ENCODE peak calls at places on chromosomes 1 and 21, in seven cellular contexts. One of them, this sample, is unnamed. For H3K27me3, the result is how much of the 10 kb centered on the place peaks cover.

GRCh38 chr21:31606081-31606874 is 53.2 kb upstream of the SOD1 start:
- DNase-seq in SK-N-SH: no peak
- DNase-seq in GM23338: no peak
- DNase-seq in Panc1: no peak
- DNase-seq in GM12878: no peak
- DNase-seq in K562: no peak
- DNase-seq in HCT116: no peak
- DNase-seq in this sample: no peak

GRCh38 chr1:91712981-91713841 is 172.7 kb downstream of the TGFBR3 start:
- DNase-seq in SK-N-SH: no peak
- DNase-seq in Panc1: no peak
- DNase-seq in HCT116: no peak
- DNase-seq in GM12878: peak
- DNase-seq in GM23338: peak
- DNase-seq in K562: no peak
- DNase-seq in this sample: no peak

GRCh38 chr1:110067957-110068645 is 2.4 kb downstream of the ALX3 start:
- DNase-seq in HCT116: no peak
- DNase-seq in Panc1: no peak
- DNase-seq in K562: no peak
- DNase-seq in GM12878: no peak
- DNase-seq in SK-N-SH: no peak
- DNase-seq in GM23338: peak
- DNase-seq in this sample: no peak

GRCh38 chr1:203550846-203551245 is 56.9 kb downstream of the OPTC start:
- DNase-seq in GM12878: no peak
- DNase-seq in Panc1: no peak
- DNase-seq in K562: no peak
- DNase-seq in SK-N-SH: no peak
- DNase-seq in HCT116: no peak
- DNase-seq in GM23338: no peak
- DNase-seq in this sample: no peak

GRCh38 chr1:34330061-34330460 is 153.4 kb downstream of the C1orf94 start:
- DNase-seq in Panc1: no peak
- DNase-seq in HCT116: no peak
- DNase-seq in K562: no peak
- DNase-seq in SK-N-SH: no peak
- DNase-seq in GM23338: no peak
- DNase-seq in GM12878: no peak
- DNase-seq in this sample: no peak

GRCh38 chr1:86416343-86416742 is 7.6 kb upstream of the CLCA2 start:
- DNase-seq in GM12878: no peak
- DNase-seq in Panc1: no peak
- DNase-seq in GM23338: no peak
- DNase-seq in SK-N-SH: no peak
- DNase-seq in HCT116: no peak
- DNase-seq in K562: no peak
- DNase-seq in this sample: no peak

GRCh38 chr1:198937231-198938031 is 298.6 kb downstream of the PTPRC start:
- DNase-seq in GM12878: peak
- DNase-seq in Panc1: peak
- DNase-seq in SK-N-SH: peak
- DNase-seq in GM23338: peak
- DNase-seq in K562: no peak
- DNase-seq in HCT116: peak
- DNase-seq in this sample: peak

GRCh38 chr1:187921426-187921825 is 1092.7 kb downstream of the PLA2G4A start:
- DNase-seq in K562: no peak
- DNase-seq in GM23338: no peak
- DNase-seq in HCT116: no peak
- DNase-seq in SK-N-SH: no peak
- DNase-seq in GM12878: no peak
- DNase-seq in Panc1: no peak
- DNase-seq in this sample: no peak

GRCh38 chr1:152047607-152047953 is 10.8 kb upstream of the S100A11 start:
- DNase-seq in HCT116: peak
- DNase-seq in SK-N-SH: no peak
- DNase-seq in GM12878: no peak
- DNase-seq in Panc1: no peak
- DNase-seq in GM23338: no peak
- DNase-seq in K562: peak
- DNase-seq in this sample: no peak

GRCh38 chr21:45076245-45076661 is 1.9 kb downstream of the ADARB1 start:
- DNase-seq in GM23338: no peak
- DNase-seq in GM12878: no peak
- DNase-seq in HCT116: no peak
- DNase-seq in K562: no peak
- DNase-seq in Panc1: no peak
- DNase-seq in SK-N-SH: no peak
- DNase-seq in this sample: no peak

GRCh38 chr1:102891868-102892625 is 216.3 kb downstream of the COL11A1 start:
- DNase-seq in HCT116: no peak
- DNase-seq in SK-N-SH: no peak
- DNase-seq in GM23338: no peak
- DNase-seq in K562: no peak
- DNase-seq in GM12878: no peak
- DNase-seq in Panc1: no peak
- DNase-seq in this sample: no peak

GRCh38 chr1:30675761-30676160 is 47.6 kb downstream of the MATN1 start:
- DNase-seq in Panc1: no peak
- DNase-seq in HCT116: no peak
- DNase-seq in GM12878: no peak
- DNase-seq in SK-N-SH: no peak
- DNase-seq in K562: no peak
- DNase-seq in GM23338: no peak
- DNase-seq in this sample: no peak

GRCh38 chr1:92486251-92487077 is at the start of gene GFI1:
- DNase-seq in HCT116: no peak
- DNase-seq in SK-N-SH: peak
- DNase-seq in GM12878: no peak
- DNase-seq in GM23338: peak
- DNase-seq in Panc1: no peak
- DNase-seq in K562: no peak
- DNase-seq in this sample: no peak

GRCh38 chr1:34130306-34130705 is 34.7 kb downstream of the CSMD2 start:
- DNase-seq in K562: no peak
- DNase-seq in SK-N-SH: no peak
- DNase-seq in GM12878: no peak
- DNase-seq in Panc1: no peak
- DNase-seq in GM23338: no peak
- DNase-seq in HCT116: no peak
- DNase-seq in this sample: no peak

GRCh38 chr1:224067621-224068457 is 46.1 kb upstream of the FBXO28 start:
- DNase-seq in SK-N-SH: no peak
- DNase-seq in Panc1: peak
- DNase-seq in GM12878: no peak
- DNase-seq in K562: no peak
- DNase-seq in GM23338: no peak
- DNase-seq in HCT116: no peak
- DNase-seq in this sample: no peak

GRCh38 chr1:219188331-219188803 is 14.7 kb downstream of the LYPLAL1 start:
- DNase-seq in HCT116: no peak
- DNase-seq in Panc1: no peak
- DNase-seq in SK-N-SH: no peak
- DNase-seq in GM23338: no peak
- DNase-seq in K562: no peak
- DNase-seq in GM12878: peak
- DNase-seq in this sample: no peak

GRCh38 chr1:210364479-210364878 is 35.8 kb downstream of the HHAT start:
- DNase-seq in K562: no peak
- DNase-seq in GM23338: no peak
- DNase-seq in GM12878: no peak
- DNase-seq in HCT116: no peak
- DNase-seq in SK-N-SH: no peak
- DNase-seq in Panc1: no peak
- DNase-seq in this sample: no peak

GRCh38 chr1:182685186-182685585 is 799 bp upstream of the RGS8 start:
- DNase-seq in GM12878: no peak
- DNase-seq in Panc1: no peak
- DNase-seq in GM23338: no peak
- DNase-seq in K562: no peak
- DNase-seq in SK-N-SH: no peak
- DNase-seq in HCT116: no peak
- DNase-seq in this sample: no peak

GRCh38 chr1:87030740-87031400 is 116.4 kb downstream of the HS2ST1 start:
- DNase-seq in Panc1: no peak
- DNase-seq in K562: no peak
- DNase-seq in SK-N-SH: no peak
- DNase-seq in GM12878: no peak
- DNase-seq in GM23338: no peak
- DNase-seq in HCT116: no peak
- DNase-seq in this sample: no peak

GRCh38 chr1:194474701-194475100 is 1288.3 kb upstream of the B3GALT2 start:
- DNase-seq in GM12878: no peak
- DNase-seq in K562: no peak
- DNase-seq in SK-N-SH: no peak
- DNase-seq in GM23338: no peak
- DNase-seq in HCT116: no peak
- DNase-seq in Panc1: no peak
- DNase-seq in this sample: no peak

GRCh38 chr21:45319461-45320211 is 31.9 kb upstream of the POFUT2 start:
- DNase-seq in GM23338: no peak
- DNase-seq in Panc1: no peak
- DNase-seq in SK-N-SH: no peak
- DNase-seq in HCT116: no peak
- DNase-seq in GM12878: no peak
- DNase-seq in K562: no peak
- DNase-seq in this sample: no peak

GRCh38 chr1:161185732-161186311 is 8.5 kb upstream of the B4GALT3 start:
- DNase-seq in GM23338: no peak
- DNase-seq in Panc1: no peak
- DNase-seq in K562: no peak
- DNase-seq in SK-N-SH: no peak
- DNase-seq in GM12878: peak
- DNase-seq in HCT116: no peak
- DNase-seq in this sample: peak

GRCh38 chr1:193306430-193306829 is 120.0 kb upstream of the B3GALT2 start:
- DNase-seq in HCT116: no peak
- DNase-seq in GM23338: no peak
- DNase-seq in Panc1: no peak
- DNase-seq in SK-N-SH: no peak
- DNase-seq in GM12878: no peak
- DNase-seq in K562: no peak
- DNase-seq in this sample: no peak

GRCh38 chr1:20089328-20090077 is 19.5 kb downstream of the PLA2G5 start:
- DNase-seq in GM12878: no peak
- DNase-seq in SK-N-SH: no peak
- DNase-seq in Panc1: no peak
- DNase-seq in GM23338: peak
- DNase-seq in HCT116: peak
- DNase-seq in K562: peak
- DNase-seq in this sample: no peak

GRCh38 chr1:89938171-89939055 is 56.5 kb upstream of the ZNF326 start:
- DNase-seq in Panc1: no peak
- DNase-seq in HCT116: no peak
- DNase-seq in SK-N-SH: no peak
- DNase-seq in GM12878: no peak
- DNase-seq in GM23338: no peak
- DNase-seq in K562: peak
- DNase-seq in this sample: no peak

GRCh38 chr1:83994111-83994510 is 4.8 kb downstream of the TTLL7 start:
- DNase-seq in HCT116: no peak
- DNase-seq in SK-N-SH: no peak
- DNase-seq in Panc1: no peak
- DNase-seq in GM23338: no peak
- DNase-seq in GM12878: no peak
- DNase-seq in K562: no peak
- DNase-seq in this sample: no peak

GRCh38 chr1:83996175-83996574 is 2.8 kb downstream of the TTLL7 start:
- DNase-seq in HCT116: no peak
- DNase-seq in K562: no peak
- DNase-seq in Panc1: no peak
- DNase-seq in SK-N-SH: no peak
- DNase-seq in GM12878: no peak
- DNase-seq in GM23338: no peak
- DNase-seq in this sample: no peak

GRCh38 chr1:83996621-83997020 is 2.3 kb downstream of the TTLL7 start:
- DNase-seq in K562: no peak
- DNase-seq in GM12878: no peak
- DNase-seq in SK-N-SH: no peak
- DNase-seq in HCT116: no peak
- DNase-seq in GM23338: no peak
- DNase-seq in Panc1: no peak
- DNase-seq in this sample: no peak

GRCh38 chr1:83998205-83998598 is 730 bp downstream of the TTLL7 start:
- DNase-seq in HCT116: no peak
- DNase-seq in GM23338: no peak
- DNase-seq in K562: no peak
- DNase-seq in GM12878: no peak
- DNase-seq in Panc1: no peak
- DNase-seq in SK-N-SH: no peak
- DNase-seq in this sample: no peak

GRCh38 chr1:83995649-83996048 is 3.3 kb downstream of the TTLL7 start:
- DNase-seq in SK-N-SH: no peak
- DNase-seq in K562: no peak
- DNase-seq in GM23338: no peak
- DNase-seq in HCT116: no peak
- DNase-seq in Panc1: no peak
- DNase-seq in GM12878: no peak
- DNase-seq in this sample: no peak
- H3K27me3 ChIP-seq in SK-N-SH: under half
- H3K27me3 ChIP-seq in K562: under half
- H3K27me3 ChIP-seq in GM23338: under half
- H3K27me3 ChIP-seq in HCT116: under half
- H3K27me3 ChIP-seq in Panc1: under half
- H3K27me3 ChIP-seq in GM12878: under half
- H3K27me3 ChIP-seq in this sample: under half

GRCh38 chr1:53324321-53324720 is 3.5 kb downstream of the LRP8 start:
- DNase-seq in GM23338: no peak
- DNase-seq in GM12878: no peak
- DNase-seq in Panc1: no peak
- DNase-seq in HCT116: no peak
- DNase-seq in K562: no peak
- DNase-seq in SK-N-SH: no peak
- DNase-seq in this sample: no peak
- TF ChIP-seq REST in GM23338: no peak
- TF ChIP-seq REST in GM12878: no peak
- TF ChIP-seq REST in Panc1: no peak
- TF ChIP-seq REST in HCT116: no peak
- TF ChIP-seq REST in K562: no peak
- TF ChIP-seq REST in SK-N-SH: no peak
- TF ChIP-seq REST in this sample: no peak

GRCh38 chr1:67393240-67393639 is 37.0 kb downstream of the SERBP1 start:
- DNase-seq in GM23338: no peak
- DNase-seq in GM12878: no peak
- DNase-seq in SK-N-SH: no peak
- DNase-seq in Panc1: no peak
- DNase-seq in K562: no peak
- DNase-seq in HCT116: no peak
- DNase-seq in this sample: no peak
- H3K27ac ChIP-seq in GM23338: no peak
- H3K27ac ChIP-seq in GM12878: no peak
- H3K27ac ChIP-seq in SK-N-SH: no peak
- H3K27ac ChIP-seq in Panc1: no peak
- H3K27ac ChIP-seq in K562: no peak
- H3K27ac ChIP-seq in HCT116: no peak
- H3K27ac ChIP-seq in this sample: no peak

GRCh38 chr1:3027611-3028371 is 6.5 kb downstream of the ACTRT2 start:
- DNase-seq in SK-N-SH: no peak
- DNase-seq in GM23338: no peak
- DNase-seq in Panc1: no peak
- DNase-seq in K562: no peak
- DNase-seq in GM12878: no peak
- DNase-seq in HCT116: no peak
- DNase-seq in this sample: no peak
- H3K27me3 ChIP-seq in SK-N-SH: under half
- H3K27me3 ChIP-seq in GM23338: under half
- H3K27me3 ChIP-seq in Panc1: under half
- H3K27me3 ChIP-seq in K562: half or more
- H3K27me3 ChIP-seq in GM12878: under half
- H3K27me3 ChIP-seq in HCT116: under half
- H3K27me3 ChIP-seq in this sample: under half

GRCh38 chr1:37255111-37255795 is 219.1 kb upstream of the ZC3H12A start:
- DNase-seq in GM12878: no peak
- DNase-seq in Panc1: no peak
- DNase-seq in K562: peak
- DNase-seq in SK-N-SH: no peak
- DNase-seq in HCT116: no peak
- DNase-seq in GM23338: peak
- DNase-seq in this sample: peak
- TF ChIP-seq REST in GM12878: peak
- TF ChIP-seq REST in Panc1: peak
- TF ChIP-seq REST in K562: peak
- TF ChIP-seq REST in SK-N-SH: peak
- TF ChIP-seq REST in HCT116: peak
- TF ChIP-seq REST in GM23338: peak
- TF ChIP-seq REST in this sample: peak

This sample was measured in HL-60.